ENCODE peak calls at places on chromosomes 16 and 17, in five cellular contexts. E, U, R, F and Z are unnamed samples.

GRCh38 chr17:66676421-66676820 is 158.5 kb upstream of the CACNG5 start:
- DNase-seq in E (peak), U (peak), R (no peak), F (no peak), Z (no peak)

GRCh38 chr17:77365584-77366186 is 224.9 kb downstream of the SEC14L1 start:
- DNase-seq in E (peak), U (peak), R (no peak), F (no peak), Z (peak)

GRCh38 chr16:72783716-72784320 is 264.1 kb downstream of the ZFHX3 start:
- DNase-seq in E (no peak), U (no peak), R (no peak), F (no peak), Z (no peak)

GRCh38 chr17:4827399-4827798 is 5.7 kb upstream of the MINK1 start:
- DNase-seq in E (no peak), U (no peak), R (no peak), F (no peak), Z (no peak)

GRCh38 chr17:55268649-55269480 is 4.1 kb downstream of the HLF start:
- DNase-seq in E (no peak), U (no peak), R (no peak), F (no peak), Z (no peak)

GRCh38 chr17:65143899-65144590 is 6.9 kb downstream of the RGS9 start:
- DNase-seq in E (no peak), U (no peak), R (no peak), F (no peak), Z (no peak)

GRCh38 chr17:48181653-48182052 is 74.1 kb downstream of the SNX11 start:
- DNase-seq in E (no peak), U (peak), R (peak), F (no peak), Z (no peak)

GRCh38 chr17:56292010-56292409 is 138.7 kb downstream of the ANKFN1 start:
- DNase-seq in E (peak), U (no peak), R (no peak), F (no peak), Z (peak)

GRCh38 chr17:50558955-50559614 is 1.4 kb upstream of the CACNA1G start:
- DNase-seq in E (no peak), U (peak), R (no peak), F (no peak), Z (no peak)

GRCh38 chr17:19646788-19647696 is 1.5 kb upstream of the ALDH3A2 start:
- DNase-seq in E (no peak), U (peak), R (no peak), F (no peak), Z (no peak)

GRCh38 chr17:43779145-43780125 is 658 bp upstream of the DUSP3 start:
- DNase-seq in E (no peak), U (no peak), R (no peak), F (no peak), Z (no peak)

GRCh38 chr17:81469266-81469665 is 43.3 kb downstream of the ACTG1 start:
- DNase-seq in E (no peak), U (no peak), R (no peak), F (no peak), Z (no peak)

GRCh38 chr16:87067890-87068289 is 249.3 kb downstream of the C16orf95 start:
- DNase-seq in E (no peak), U (no peak), R (no peak), F (no peak), Z (no peak)

GRCh38 chr16:85539084-85539483 is 74.0 kb upstream of the GSE1 start:
- DNase-seq in E (no peak), U (no peak), R (no peak), F (no peak), Z (no peak)

GRCh38 chr16:64948056-64948455 is 173.8 kb downstream of the CDH11 start:
- DNase-seq in E (no peak), U (no peak), R (no peak), F (no peak), Z (no peak)

GRCh38 chr16:66320774-66321173 is 45.7 kb upstream of the CDH5 start:
- DNase-seq in E (no peak), U (no peak), R (no peak), F (no peak), Z (no peak)

GRCh38 chr17:61487668-61488595 is 35.7 kb downstream of the TBX4 start:
- DNase-seq in E (no peak), U (no peak), R (no peak), F (no peak), Z (no peak)

GRCh38 chr17:66446419-66446818 is 144.0 kb downstream of the PRKCA start:
- DNase-seq in E (no peak), U (no peak), R (no peak), F (no peak), Z (no peak)

GRCh38 chr16:83356266-83356665 is 451.5 kb upstream of the HSBP1 start:
- DNase-seq in E (peak), U (no peak), R (peak), F (no peak), Z (peak)

GRCh38 chr16:82954224-82954929 is 327.6 kb downstream of the CDH13 start:
- DNase-seq in E (no peak), U (no peak), R (no peak), F (no peak), Z (peak)

GRCh38 chr17:51050291-51051033 is 70.2 kb downstream of the SPAG9 start:
- DNase-seq in E (no peak), U (no peak), R (no peak), F (no peak), Z (no peak)

GRCh38 chr16:58614212-58614611 is 15.4 kb downstream of the CNOT1 start:
- DNase-seq in E (peak), U (no peak), R (no peak), F (no peak), Z (no peak)

GRCh38 chr17:32894245-32894644 is 17.3 kb upstream of the MYO1D start:
- DNase-seq in E (no peak), U (peak), R (no peak), F (no peak), Z (no peak)

GRCh38 chr16:89150090-89150835 is 21.3 kb upstream of the CDH15 start:
- DNase-seq in E (peak), U (no peak), R (no peak), F (no peak), Z (no peak)

GRCh38 chr16:75063549-75064082 is 53.0 kb downstream of the LDHD start:
- DNase-seq in E (no peak), U (no peak), R (no peak), F (no peak), Z (no peak)

GRCh38 chr16:8173111-8173644 is 417.1 kb downstream of the TMEM114 start:
- DNase-seq in E (peak), U (peak), R (peak), F (peak), Z (no peak)

GRCh38 chr16:68732068-68732680 is 4.9 kb upstream of the CDH1 start:
- DNase-seq in E (peak), U (peak), R (no peak), F (no peak), Z (no peak)

GRCh38 chr16:64455275-64455674 is 666.6 kb downstream of the CDH11 start:
- DNase-seq in E (no peak), U (no peak), R (no peak), F (no peak), Z (no peak)

GRCh38 chr16:23365602-23366240 is 63.6 kb downstream of the SCNN1B start:
- DNase-seq in E (no peak), U (no peak), R (no peak), F (no peak), Z (no peak)

GRCh38 chr17:40341808-40342574 is 22.5 kb downstream of the GJD3 start:
- DNase-seq in E (peak), U (peak), R (peak), F (peak), Z (no peak)

GRCh38 chr17:19592316-19592715 is 56.2 kb upstream of the ALDH3A2 start:
- DNase-seq in E (no peak), U (no peak), R (no peak), F (no peak), Z (no peak)

GRCh38 chr16:85610059-85610445 is 3.1 kb upstream of the GSE1 start:
- DNase-seq in E (no peak), U (peak), R (no peak), F (no peak), Z (no peak)

GRCh38 chr17:2954898-2955445 is 108.4 kb downstream of the OR1D5 start:
- DNase-seq in E (peak), U (no peak), R (no peak), F (no peak), Z (peak)

GRCh38 chr16:30446203-30446595 is 525 bp upstream of the SEPHS2 start:
- DNase-seq in E (no peak), U (no peak), R (no peak), F (no peak), Z (no peak)